ENCODE peak calls at places on chromosomes 13 and 19, in four cellular contexts. One of them, this sample, is unnamed.

GRCh38 chr13:50127726-50128291 is 112.6 kb downstream of the KCNRG start:
- DNase-seq in heart left ventricle: peak
- DNase-seq in C1 segment of cervical spinal cord: no peak
- DNase-seq in NCI-H1694 treated with DMSO at 0.1 percent for 48 hours: no peak
- DNase-seq in this sample: no peak

GRCh38 chr13:21639604-21640003 is 31.3 kb upstream of the FGF9 start:
- DNase-seq in NCI-H1694 treated with DMSO at 0.1 percent for 48 hours: no peak
- DNase-seq in heart left ventricle: no peak
- DNase-seq in C1 segment of cervical spinal cord: no peak
- DNase-seq in this sample: no peak

GRCh38 chr13:70960841-70961443 is 852.7 kb upstream of the KLHL1 start:
- DNase-seq in NCI-H1694 treated with DMSO at 0.1 percent for 48 hours: no peak
- DNase-seq in C1 segment of cervical spinal cord: no peak
- DNase-seq in heart left ventricle: no peak
- DNase-seq in this sample: no peak

GRCh38 chr19:2997720-2998119 is 20.4 kb downstream of the TLE6 start:
- DNase-seq in NCI-H1694 treated with DMSO at 0.1 percent for 48 hours: no peak
- DNase-seq in C1 segment of cervical spinal cord: no peak
- DNase-seq in heart left ventricle: no peak
- DNase-seq in this sample: no peak

GRCh38 chr13:20217168-20217567 is 15.0 kb downstream of the GJB6 start:
- DNase-seq in heart left ventricle: no peak
- DNase-seq in C1 segment of cervical spinal cord: no peak
- DNase-seq in NCI-H1694 treated with DMSO at 0.1 percent for 48 hours: no peak
- DNase-seq in this sample: no peak

GRCh38 chr13:110116072-110116487 is 190.9 kb downstream of the COL4A1 start:
- DNase-seq in C1 segment of cervical spinal cord: no peak
- DNase-seq in NCI-H1694 treated with DMSO at 0.1 percent for 48 hours: no peak
- DNase-seq in heart left ventricle: peak
- DNase-seq in this sample: no peak

GRCh38 chr19:2043864-2044708 is 7.0 kb downstream of the MKNK2 start:
- DNase-seq in NCI-H1694 treated with DMSO at 0.1 percent for 48 hours: no peak
- DNase-seq in C1 segment of cervical spinal cord: no peak
- DNase-seq in heart left ventricle: no peak
- DNase-seq in this sample: no peak

GRCh38 chr13:73732350-73732749 is 401.9 kb downstream of the KLF12 start:
- DNase-seq in NCI-H1694 treated with DMSO at 0.1 percent for 48 hours: no peak
- DNase-seq in heart left ventricle: no peak
- DNase-seq in C1 segment of cervical spinal cord: no peak
- DNase-seq in this sample: no peak

GRCh38 chr13:98189841-98190505 is 12.9 kb upstream of the RNF113B start:
- DNase-seq in C1 segment of cervical spinal cord: no peak
- DNase-seq in NCI-H1694 treated with DMSO at 0.1 percent for 48 hours: no peak
- DNase-seq in heart left ventricle: peak
- DNase-seq in this sample: no peak

GRCh38 chr13:99123101-99124045 is 77.3 kb upstream of the UBAC2 start:
- DNase-seq in NCI-H1694 treated with DMSO at 0.1 percent for 48 hours: no peak
- DNase-seq in C1 segment of cervical spinal cord: no peak
- DNase-seq in heart left ventricle: no peak
- DNase-seq in this sample: no peak

GRCh38 chr13:113935523-113935922 is 38.4 kb downstream of the C13orf46 start:
- DNase-seq in NCI-H1694 treated with DMSO at 0.1 percent for 48 hours: no peak
- DNase-seq in heart left ventricle: no peak
- DNase-seq in C1 segment of cervical spinal cord: no peak
- DNase-seq in this sample: no peak

GRCh38 chr13:110503037-110503901 is 58.3 kb downstream of the RAB20 start:
- DNase-seq in heart left ventricle: peak
- DNase-seq in C1 segment of cervical spinal cord: no peak
- DNase-seq in NCI-H1694 treated with DMSO at 0.1 percent for 48 hours: no peak
- DNase-seq in this sample: no peak

GRCh38 chr13:69556540-69557196 is 551.0 kb upstream of the ATXN8OS start:
- DNase-seq in C1 segment of cervical spinal cord: no peak
- DNase-seq in heart left ventricle: no peak
- DNase-seq in NCI-H1694 treated with DMSO at 0.1 percent for 48 hours: no peak
- DNase-seq in this sample: no peak

GRCh38 chr19:35899547-35900214 is 659 bp downstream of the NFKBID start:
- DNase-seq in NCI-H1694 treated with DMSO at 0.1 percent for 48 hours: peak
- DNase-seq in heart left ventricle: peak
- DNase-seq in C1 segment of cervical spinal cord: peak
- DNase-seq in this sample: peak

GRCh38 chr13:34002141-34002540 is 184.2 kb downstream of the RFC3 start:
- DNase-seq in C1 segment of cervical spinal cord: no peak
- DNase-seq in heart left ventricle: no peak
- DNase-seq in NCI-H1694 treated with DMSO at 0.1 percent for 48 hours: no peak
- DNase-seq in this sample: no peak

GRCh38 chr13:66348745-66349720 is 881.1 kb downstream of the PCDH9 start:
- DNase-seq in NCI-H1694 treated with DMSO at 0.1 percent for 48 hours: no peak
- DNase-seq in C1 segment of cervical spinal cord: no peak
- DNase-seq in heart left ventricle: peak
- DNase-seq in this sample: no peak

GRCh38 chr19:17455711-17456123 is 5.0 kb downstream of the NXNL1 start:
- DNase-seq in NCI-H1694 treated with DMSO at 0.1 percent for 48 hours: no peak
- DNase-seq in heart left ventricle: no peak
- DNase-seq in C1 segment of cervical spinal cord: no peak
- DNase-seq in this sample: no peak

GRCh38 chr13:112231451-112232083 is 144.6 kb upstream of the SPACA7 start:
- DNase-seq in C1 segment of cervical spinal cord: no peak
- DNase-seq in NCI-H1694 treated with DMSO at 0.1 percent for 48 hours: no peak
- DNase-seq in heart left ventricle: no peak
- DNase-seq in this sample: no peak

GRCh38 chr13:97240789-97241734 is 18.9 kb downstream of the MBNL2 start:
- DNase-seq in NCI-H1694 treated with DMSO at 0.1 percent for 48 hours: no peak
- DNase-seq in heart left ventricle: peak
- DNase-seq in C1 segment of cervical spinal cord: no peak
- DNase-seq in this sample: no peak

GRCh38 chr19:7900401-7900870 is 3.2 kb upstream of the MAP2K7 start:
- DNase-seq in NCI-H1694 treated with DMSO at 0.1 percent for 48 hours: no peak
- DNase-seq in C1 segment of cervical spinal cord: no peak
- DNase-seq in heart left ventricle: no peak
- DNase-seq in this sample: no peak

GRCh38 chr19:45782820-45783785 is 813 bp upstream of the DMPK start:
- DNase-seq in C1 segment of cervical spinal cord: peak
- DNase-seq in heart left ventricle: peak
- DNase-seq in NCI-H1694 treated with DMSO at 0.1 percent for 48 hours: no peak
- DNase-seq in this sample: no peak

GRCh38 chr13:46278474-46278873 is 66.7 kb downstream of the LRRC63 start:
- DNase-seq in NCI-H1694 treated with DMSO at 0.1 percent for 48 hours: no peak
- DNase-seq in heart left ventricle: no peak
- DNase-seq in C1 segment of cervical spinal cord: no peak
- DNase-seq in this sample: no peak

GRCh38 chr13:80840313-80840976 is 499.5 kb upstream of the SPRY2 start:
- DNase-seq in NCI-H1694 treated with DMSO at 0.1 percent for 48 hours: no peak
- DNase-seq in heart left ventricle: no peak
- DNase-seq in C1 segment of cervical spinal cord: no peak
- DNase-seq in this sample: no peak

GRCh38 chr19:45470147-45471081 is 2.6 kb downstream of the FOSB start:
- DNase-seq in C1 segment of cervical spinal cord: no peak
- DNase-seq in heart left ventricle: no peak
- DNase-seq in NCI-H1694 treated with DMSO at 0.1 percent for 48 hours: no peak
- DNase-seq in this sample: no peak

GRCh38 chr19:13181747-13182388 is 31.7 kb downstream of the IER2 start:
- DNase-seq in heart left ventricle: peak
- DNase-seq in C1 segment of cervical spinal cord: peak
- DNase-seq in NCI-H1694 treated with DMSO at 0.1 percent for 48 hours: peak
- DNase-seq in this sample: no peak

GRCh38 chr19:1041835-1042685 is 2.2 kb downstream of the ABCA7 start:
- DNase-seq in heart left ventricle: no peak
- DNase-seq in NCI-H1694 treated with DMSO at 0.1 percent for 48 hours: peak
- DNase-seq in C1 segment of cervical spinal cord: no peak
- DNase-seq in this sample: no peak

GRCh38 chr13:92842145-92842544 is 384.5 kb upstream of the GPC6 start:
- DNase-seq in NCI-H1694 treated with DMSO at 0.1 percent for 48 hours: no peak
- DNase-seq in C1 segment of cervical spinal cord: no peak
- DNase-seq in heart left ventricle: no peak
- DNase-seq in this sample: no peak

GRCh38 chr19:53927745-53928144 is 18.7 kb downstream of the CACNG7 start:
- DNase-seq in heart left ventricle: no peak
- DNase-seq in NCI-H1694 treated with DMSO at 0.1 percent for 48 hours: no peak
- DNase-seq in C1 segment of cervical spinal cord: no peak
- DNase-seq in this sample: no peak

GRCh38 chr13:99977912-99978780 is 3.4 kb upstream of the ZIC2 start:
- DNase-seq in heart left ventricle: no peak
- DNase-seq in NCI-H1694 treated with DMSO at 0.1 percent for 48 hours: no peak
- DNase-seq in C1 segment of cervical spinal cord: no peak
- DNase-seq in this sample: no peak

This sample was measured in DMS 273 treated with DMSO at 0.1 percent for 48 hours.